ENCODE peak calls at places on chromosomes 13 and 19, in five cellular contexts. F is upper lobe of left lung, Q is GM12892, C is uterus, M is body of pancreas. E is an unnamed sample.
A peak's percentile ranks its signal among the peaks of the same experiment; 100 is the strongest.

GRCh38 chr13:107473255-107473654 is 742.1 kb downstream of the LIG4 start:
- DNase-seq in F (no peak), Q (no peak), C (no peak), M (no peak), E (no peak)

GRCh38 chr13:25415196-25415595 is 43.4 kb downstream of the ATP8A2 start:
- DNase-seq in F (no peak), Q (no peak), C (no peak), M (no peak), E (no peak)

GRCh38 chr13:42063105-42063504 is 14.7 kb downstream of the DGKH start:
- DNase-seq in F (no peak), Q (no peak), C (no peak), M (no peak), E (no peak)

GRCh38 chr13:21032656-21033055 is 28.7 kb downstream of the LATS2 start:
- DNase-seq in F (no peak), Q (no peak), C (peak; percentile 9), M (no peak), E (no peak)

GRCh38 chr19:39631178-39631577 is 24.5 kb upstream of the LGALS16 start:
- DNase-seq in F (no peak), Q (no peak), C (no peak), M (no peak), E (no peak)

GRCh38 chr19:17184381-17184841 is 30.7 kb upstream of the USE1 start:
- DNase-seq in F (no peak), Q (no peak), C (no peak), M (no peak), E (no peak)

GRCh38 chr19:5935473-5936307 is 21.6 kb downstream of the CAPS start:
- DNase-seq in F (no peak), Q (no peak), C (no peak), M (no peak), E (no peak)

GRCh38 chr19:10291554-10292205 is 1.9 kb downstream of the ICAM5 start:
- DNase-seq in F (peak; percentile 91), Q (no peak), C (no peak), M (no peak), E (no peak)

GRCh38 chr13:30639671-30640070 is 22.0 kb downstream of the USPL1 start:
- DNase-seq in F (no peak), Q (no peak), C (no peak), M (no peak), E (no peak)

GRCh38 chr13:98454389-98454881 is 122.5 kb downstream of the STK24 start:
- DNase-seq in F (no peak), Q (no peak), C (no peak), M (no peak), E (no peak)

GRCh38 chr19:50777830-50778303 is 7.6 kb downstream of the GPR32 start:
- DNase-seq in F (peak; percentile 78), Q (no peak), C (no peak), M (no peak), E (no peak)

GRCh38 chr19:36212895-36213294 is 1.6 kb downstream of the ZNF565 start:
- DNase-seq in F (no peak), Q (no peak), C (no peak), M (no peak), E (no peak)

GRCh38 chr19:36213793-36214387 is 575 bp downstream of the ZNF565 start:
- DNase-seq in F (no peak), Q (no peak), C (no peak), M (peak; percentile 33), E (no peak)

GRCh38 chr19:36210497-36210896 is 4.0 kb downstream of the ZNF565 start:
- DNase-seq in F (no peak), Q (no peak), C (no peak), M (no peak), E (no peak)

GRCh38 chr19:36214388-36215275 is at the start of the genes ZNF146 and ZNF565:
- DNase-seq in F (peak; percentile 98), Q (peak; percentile 93), C (peak; percentile 98), M (peak; percentile 99), E (peak; percentile 98)

DNA sequence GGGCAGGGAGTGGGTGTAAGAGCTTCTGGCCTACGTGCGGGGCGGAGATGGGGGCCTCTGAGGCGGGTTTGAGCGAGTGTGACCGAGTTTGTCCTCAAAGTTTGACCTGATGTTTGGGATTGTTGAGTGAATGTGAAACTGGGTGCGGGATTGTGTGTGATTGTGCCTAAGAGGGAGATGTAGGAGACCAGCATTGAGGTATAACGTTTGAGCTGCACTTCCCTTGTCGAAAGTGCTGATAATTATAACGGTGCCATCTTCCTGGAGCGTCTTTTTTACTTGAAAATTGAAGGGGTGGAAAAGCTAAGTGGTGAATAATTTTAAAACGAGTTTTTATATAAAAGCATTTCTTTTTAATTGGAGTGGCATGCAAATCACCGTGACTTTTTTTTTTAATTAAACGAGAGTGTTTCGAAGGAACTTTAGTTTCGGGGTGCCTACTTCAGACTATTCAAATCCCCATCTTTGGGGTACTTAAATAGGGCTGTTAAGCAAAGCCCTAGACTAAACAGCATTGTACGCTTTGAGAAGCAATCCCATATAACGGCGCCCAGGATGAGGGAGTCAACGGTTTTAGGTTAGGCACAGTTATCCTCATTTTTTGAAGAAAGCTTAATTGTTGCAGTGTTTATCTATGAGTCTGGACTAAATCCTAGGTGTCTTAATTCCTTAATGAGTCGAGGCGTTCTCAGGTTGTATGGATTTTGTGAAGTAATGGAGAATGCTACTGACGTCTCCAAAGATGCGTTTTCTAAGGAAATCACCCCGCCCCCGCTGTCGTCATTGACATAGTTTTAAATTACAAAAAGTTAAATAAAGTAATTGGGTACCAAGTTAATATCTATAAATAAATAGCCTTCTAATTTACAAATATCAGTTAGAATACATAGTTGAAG is 618 bp downstream of the ZNF146 start:
- DNase-seq in F (no peak), Q (no peak), C (no peak), M (no peak), E (no peak)
- TF ChIP-seq POLR2A in F (no peak), Q (no peak), C (no peak), M (no peak), E (no peak)

DNA sequence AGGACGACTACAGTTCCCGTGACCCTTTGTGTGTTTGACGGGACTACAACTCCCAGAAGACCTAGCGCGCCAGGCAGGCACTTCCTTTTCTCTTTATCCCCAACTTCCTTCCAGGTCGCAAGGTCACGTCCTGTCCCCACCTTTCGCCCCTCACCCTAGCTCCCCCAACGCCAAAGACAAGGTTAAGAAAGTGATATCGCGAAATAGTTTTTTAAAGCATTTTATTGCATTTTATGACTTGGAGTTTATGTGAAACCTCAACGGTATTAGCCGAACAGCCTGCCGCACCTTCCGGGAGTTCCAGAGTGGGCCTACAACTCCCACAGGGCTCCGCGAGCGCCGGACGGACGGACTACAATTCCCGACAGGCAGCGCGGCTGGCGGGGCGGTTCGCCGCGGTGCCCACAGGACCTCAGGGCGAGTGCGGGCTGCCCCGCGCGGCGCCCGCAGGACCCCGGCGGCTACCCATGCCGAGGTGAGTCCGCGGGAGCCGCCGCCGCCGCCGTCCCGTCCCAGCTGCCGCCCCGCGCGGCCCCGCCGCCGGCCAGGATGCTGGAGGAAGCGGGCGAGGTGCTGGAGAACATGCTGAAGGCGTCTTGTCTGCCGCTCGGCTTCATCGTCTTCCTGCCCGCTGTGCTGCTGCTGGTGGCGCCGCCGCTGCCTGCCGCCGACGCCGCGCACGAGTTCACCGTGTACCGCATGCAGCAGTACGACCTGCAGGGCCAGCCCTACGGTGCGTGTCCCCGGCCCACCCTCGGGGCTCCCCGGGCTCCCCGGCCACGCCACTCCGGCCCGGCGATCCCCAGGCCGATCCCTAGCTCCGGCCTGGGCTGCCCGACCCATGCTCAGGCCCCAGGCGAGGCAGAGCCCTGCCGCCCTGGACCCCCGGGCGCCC is at the start of gene NCLN:
- DNase-seq in F (peak; percentile 99), Q (peak; percentile 77), C (peak; percentile 95), M (peak; percentile 96), E (peak; percentile 90)
- TF ChIP-seq POLR2A in F (peak; percentile 72), Q (peak; percentile 50), C (no peak), M (peak; percentile 35), E (peak; percentile 83)

GRCh38 chr13:28532226-28533048 is 37.5 kb upstream of the FLT1 start:
- DNase-seq in F (peak; percentile 88), Q (no peak), C (no peak), M (no peak), E (no peak)
- TF ChIP-seq POLR2A in F (no peak), Q (no peak), C (no peak), M (no peak), E (no peak)

GRCh38 chr19:45767410-45767880 is 1.6 kb downstream of the SIX5 start:
- DNase-seq in F (peak; percentile 90), Q (no peak), C (peak; percentile 88), M (peak; percentile 87), E (peak; percentile 73)
- TF ChIP-seq POLR2A in F (peak; percentile 64), Q (no peak), C (peak; percentile 75), M (peak; percentile 68), E (no peak)

GRCh38 chr13:80118099-80118498 is 222.8 kb downstream of the SPRY2 start:
- DNase-seq in F (no peak), Q (no peak), C (no peak), M (no peak), E (no peak)
- TF ChIP-seq POLR2A in F (no peak), Q (no peak), C (no peak), M (no peak), E (no peak)

DNA sequence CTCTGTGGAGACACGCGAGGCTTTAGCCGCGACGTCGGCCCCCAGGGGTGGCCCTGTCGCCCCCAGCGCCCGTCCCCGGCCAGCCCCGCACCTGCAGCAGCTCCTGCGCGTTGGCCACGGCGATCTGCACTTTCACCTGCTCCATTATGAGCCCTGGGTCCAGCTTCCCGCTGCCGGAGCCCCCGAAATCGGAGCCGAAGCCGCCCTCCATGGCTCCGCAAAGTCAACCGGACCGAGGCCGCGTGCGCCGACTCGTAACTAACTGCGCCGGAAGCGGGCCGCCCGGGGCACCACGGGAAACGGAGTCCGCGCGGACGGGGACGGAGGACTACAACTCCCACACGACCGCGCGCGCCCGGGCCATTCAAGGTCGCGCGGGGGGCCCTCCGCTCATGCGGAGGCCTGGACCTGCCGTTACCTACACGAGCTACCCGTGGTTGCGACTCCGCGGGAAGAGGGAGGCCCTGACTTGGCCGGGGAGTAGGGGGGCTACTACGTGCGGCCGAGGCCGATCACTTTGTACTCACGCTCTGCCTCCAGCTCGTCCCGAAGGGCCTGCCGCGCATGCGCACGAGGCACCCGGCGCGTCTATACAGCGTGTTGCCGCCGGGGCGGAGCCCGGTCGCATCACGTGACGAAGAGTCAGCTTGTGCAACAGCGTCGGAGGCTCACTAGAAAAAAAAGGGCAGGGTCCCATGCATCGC is at the start of gene TIMM13:
- DNase-seq in F (peak; percentile 100), Q (peak; percentile 97), C (peak; percentile 95), M (peak; percentile 97), E (peak; percentile 100)
- TF ChIP-seq POLR2A in F (peak; percentile 80), Q (peak; percentile 75), C (no peak), M (peak; percentile 75), E (peak; percentile 47)

GRCh38 chr13:35920816-35921215 is 210.4 kb downstream of the DCLK1 start:
- DNase-seq in F (no peak), Q (no peak), C (no peak), M (no peak), E (no peak)

GRCh38 chr13:35923347-35923746 is 207.8 kb downstream of the DCLK1 start:
- DNase-seq in F (no peak), Q (no peak), C (no peak), M (no peak), E (peak; percentile 41)

GRCh38 chr13:35926859-35927530 is 204.2 kb downstream of the DCLK1 start:
- DNase-seq in F (no peak), Q (no peak), C (peak; percentile 61), M (peak; percentile 10), E (no peak)

GRCh38 chr13:35927554-35927953 is 203.6 kb downstream of the DCLK1 start:
- DNase-seq in F (no peak), Q (no peak), C (peak; percentile 75), M (peak; percentile 32), E (peak; percentile 28)

GRCh38 chr13:35925669-35926068 is 205.5 kb downstream of the DCLK1 start:
- DNase-seq in F (no peak), Q (no peak), C (no peak), M (no peak), E (no peak)
- TF ChIP-seq POLR2A in F (no peak), Q (no peak), C (no peak), M (no peak), E (no peak)

GRCh38 chr19:14614099-14614412 is 31.2 kb downstream of the CLEC17A start:
- DNase-seq in F (no peak), Q (no peak), C (no peak), M (peak; percentile 28), E (no peak)
- TF ChIP-seq POLR2A in F (no peak), Q (peak; percentile 22), C (no peak), M (no peak), E (no peak)

E was measured in H54.